ENCODE peak calls at places on chromosomes 7 and 10, in eight cellular contexts. K is Peyer's patch, S is stomach, T is uterus, J is fibroblast of lung, O is AG10803, A is cardiac muscle cell, E is fibroblast of the aortic adventitia. V is an unnamed sample.

GRCh38 chr7:157355784-157356511 is 19.1 kb downstream of the DNAJB6 start:
- DNase-seq in J (peak; percentile 9), A (peak; percentile 30), E (peak; percentile 33), T (no peak), O (peak; percentile 49), S (peak; percentile 42), K (peak; percentile 24), V (no peak)

GRCh38 chr10:19876570-19876969 is 60.3 kb downstream of the PLXDC2 start:
- DNase-seq in K (no peak), J (no peak), O (no peak), T (no peak), S (no peak), E (no peak), A (no peak), V (no peak)

GRCh38 chr7:30731619-30732018 is 20.3 kb upstream of the INMT start:
- DNase-seq in O (peak; percentile 17), T (no peak), A (no peak), K (no peak), S (no peak), J (no peak), E (no peak), V (no peak)

GRCh38 chr7:105776986-105777910 is 99.2 kb downstream of the ATXN7L1 start:
- DNase-seq in E (peak; percentile 43), S (no peak), K (no peak), O (peak; percentile 66), T (no peak), J (peak; percentile 35), A (no peak), V (no peak)

GRCh38 chr7:26388256-26388655 is 96.6 kb downstream of the SNX10 start:
- DNase-seq in K (no peak), E (no peak), O (no peak), J (no peak), A (no peak), T (no peak), S (no peak), V (no peak)

GRCh38 chr7:35752727-35753126 is 48.1 kb upstream of the SEPTIN7 start:
- DNase-seq in A (no peak), E (no peak), O (no peak), J (no peak), K (no peak), S (no peak), T (no peak), V (no peak)

GRCh38 chr10:104492349-104492940 is 138.8 kb downstream of the CFAP58 start:
- DNase-seq in K (no peak), A (no peak), T (peak; percentile 25), J (no peak), S (no peak), E (peak; percentile 7), O (peak; percentile 16), V (no peak)

GRCh38 chr10:83367036-83367435 is 772.3 kb upstream of the GHITM start:
- DNase-seq in J (no peak), A (no peak), S (no peak), K (no peak), E (no peak), O (no peak), T (no peak), V (no peak)

GRCh38 chr7:131934452-131934851 is 378.0 kb upstream of the PODXL start:
- DNase-seq in E (no peak), K (no peak), A (no peak), T (no peak), S (no peak), J (no peak), O (no peak), V (no peak)

GRCh38 chr10:15627617-15628196 is 92.0 kb downstream of the ITGA8 start:
- DNase-seq in K (no peak), T (peak; percentile 25), A (no peak), E (no peak), S (no peak), J (no peak), O (no peak), V (no peak)

GRCh38 chr10:72567421-72567820 is 58.5 kb downstream of the MICU1 start:
- DNase-seq in A (no peak), E (peak; percentile 17), K (no peak), O (peak; percentile 55), J (peak; percentile 15), T (no peak), S (no peak), V (peak; percentile 44)

GRCh38 chr10:69088801-69089501 is 1.0 kb downstream of the SRGN start:
- DNase-seq in T (no peak), A (no peak), J (peak; percentile 72), E (peak; percentile 78), O (no peak), K (no peak), S (no peak), V (no peak)

GRCh38 chr10:56622335-56622973 is 261.4 kb upstream of the ZWINT start:
- DNase-seq in J (peak; percentile 37), O (no peak), T (no peak), S (no peak), E (no peak), A (no peak), K (no peak), V (no peak)

DNA sequence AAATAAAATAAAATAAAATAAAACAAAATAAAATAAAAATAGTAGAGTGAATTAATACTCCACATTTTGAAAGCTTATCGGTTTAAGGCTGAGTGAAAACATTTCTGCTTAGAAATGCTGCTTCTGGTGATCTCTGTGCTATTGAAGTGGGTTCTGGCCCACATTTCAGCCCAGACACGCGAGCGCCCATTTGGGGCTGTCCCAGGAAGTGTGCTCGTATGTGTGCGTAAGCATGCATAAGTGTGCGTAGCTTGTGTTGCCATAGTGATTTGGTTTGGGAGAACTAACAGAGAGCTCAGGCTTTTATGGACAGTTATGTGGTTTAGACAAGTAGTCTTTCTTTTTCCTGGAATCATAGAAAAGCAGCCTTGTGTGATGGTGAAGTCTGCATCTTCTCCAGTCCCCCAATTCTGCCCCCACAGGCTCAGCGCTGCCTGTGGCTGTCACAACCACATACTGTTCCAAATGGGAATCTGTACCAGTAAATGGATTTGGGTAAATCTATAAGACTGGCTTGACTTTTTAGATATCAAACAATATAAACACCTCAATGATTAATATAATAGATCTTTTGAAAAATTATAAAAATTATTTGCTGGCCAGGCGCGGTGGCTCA is 29.8 kb upstream of the PURB start:
- DNase-seq in T (no peak), A (no peak), K (peak; percentile 65), O (no peak), S (no peak), E (no peak), J (no peak), V (no peak)
- H3K4me3 ChIP-seq in T (no peak overlapping the region), A (no peak overlapping the region), K (no peak overlapping the region), O (no peak overlapping the region), S (no peak overlapping the region), E (no peak overlapping the region), J (no peak overlapping the region), V (no peak overlapping the region)

GRCh38 chr10:24718031-24718855 is 5.4 kb downstream of the ARHGAP21 start:
- DNase-seq in O (peak; percentile 88), S (no peak), E (peak; percentile 86), K (no peak), T (no peak), A (no peak), J (peak; percentile 89), V (peak; percentile 70)
- H3K4me3 ChIP-seq in O (peak overlapping the region; percentile 89), S (peak overlapping the region; percentile 72), E (peak overlapping the region; percentile 78), K (no peak overlapping the region), T (no peak overlapping the region), A (no peak overlapping the region), J (peak overlapping the region; percentile 88), V (no peak overlapping the region)

DNA sequence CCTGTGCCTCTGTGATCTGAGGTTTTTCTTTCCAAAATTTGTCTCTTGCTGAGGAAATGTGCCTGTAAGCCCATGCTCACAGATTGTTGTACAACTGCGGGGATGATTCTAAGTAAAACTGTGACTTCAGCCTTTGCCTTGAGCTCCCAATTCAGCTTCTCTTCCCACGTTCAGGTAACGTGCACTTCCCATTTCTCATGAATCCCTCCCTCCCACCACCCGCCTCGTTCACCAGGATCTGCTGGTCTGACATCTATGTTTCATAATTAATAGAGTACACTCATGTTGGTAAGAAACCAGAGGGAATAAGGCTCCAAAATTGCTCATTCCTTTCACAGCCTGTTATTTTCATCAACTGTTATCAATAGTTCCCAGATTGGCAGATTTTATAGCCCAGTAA is 332.6 kb upstream of the TPK1 start:
- DNase-seq in T (no peak), A (no peak), O (no peak), E (no peak), S (no peak), K (no peak), J (no peak), V (no peak)
- H3K4me3 ChIP-seq in T (no peak overlapping the region), A (no peak overlapping the region), O (no peak overlapping the region), E (no peak overlapping the region), S (no peak overlapping the region), K (no peak overlapping the region), J (no peak overlapping the region), V (no peak overlapping the region)

GRCh38 chr7:102912742-102913141 is at the start of gene LRRC17:
- DNase-seq in E (peak; percentile 94), T (no peak), O (peak; percentile 55), K (no peak), S (no peak), J (peak; percentile 97), A (peak; percentile 82), V (no peak)
- H3K4me3 ChIP-seq in E (peak within 1 kb of the TSS; percentile 82), T (peak within 1 kb of the TSS; percentile 36), O (peak within 1 kb of the TSS; percentile 14), K (peak within 1 kb of the TSS; percentile 1), S (peak within 1 kb of the TSS; percentile 12), J (peak within 1 kb of the TSS; percentile 67), A (no peak within 1 kb of the TSS), V (peak within 1 kb of the TSS; percentile 10)

DNA sequence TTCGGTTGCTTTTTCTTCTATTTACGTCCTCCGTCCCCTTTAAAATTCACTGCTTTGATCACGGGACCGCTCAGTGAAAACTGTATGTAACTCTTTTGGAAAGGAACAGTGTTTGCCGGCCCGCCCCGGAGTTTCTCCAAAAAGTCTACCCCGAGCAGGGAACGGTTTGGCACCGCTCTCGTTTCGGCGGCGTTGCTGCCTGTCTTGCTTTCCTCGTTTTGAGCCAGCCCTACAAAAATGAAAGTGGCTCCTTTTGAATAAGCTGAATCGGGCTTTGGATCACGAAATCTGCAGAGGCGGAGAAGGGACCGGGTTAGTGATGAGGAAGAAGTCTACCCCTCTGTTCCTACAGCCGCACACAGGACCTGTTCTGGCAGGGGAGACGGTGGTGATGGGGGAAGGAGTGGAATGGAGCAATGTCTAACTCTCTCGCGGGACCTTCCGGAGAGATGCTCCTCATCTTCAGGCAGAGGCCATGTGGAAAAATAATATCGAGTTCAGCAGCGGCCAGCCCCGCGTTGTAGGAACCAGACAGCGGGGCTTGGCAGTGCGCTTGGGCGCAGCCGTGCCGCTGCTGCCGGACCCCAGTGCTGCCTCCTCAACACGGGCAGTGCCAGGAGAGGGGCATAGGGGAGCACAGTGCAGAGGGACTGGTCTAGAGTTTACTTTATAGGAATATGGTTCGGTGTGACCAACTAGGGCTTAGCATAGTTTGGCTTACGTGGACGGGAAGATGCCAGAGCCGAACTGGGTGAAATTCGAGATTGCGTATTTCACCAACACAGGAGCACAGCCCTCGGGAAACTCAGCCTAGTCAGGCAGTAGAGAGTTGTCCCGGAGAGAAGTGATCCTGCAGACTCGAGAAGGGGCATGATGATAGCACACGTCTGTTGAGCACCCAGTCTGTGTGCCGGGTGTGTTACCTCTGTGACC is 1.4 kb downstream of the HTRA1 start:
- DNase-seq in S (no peak), O (peak; percentile 53), J (peak; percentile 66), A (peak; percentile 35), K (peak; percentile 62), E (peak; percentile 77), T (peak; percentile 71), V (peak; percentile 21)
- H3K4me3 ChIP-seq in S (peak overlapping the region; percentile 77), O (peak overlapping the region; percentile 80), J (peak overlapping the region; percentile 70), A (peak overlapping the region; percentile 47), K (peak overlapping the region; percentile 74), E (peak overlapping the region; percentile 84), T (peak overlapping the region; percentile 85), V (peak overlapping the region; percentile 46)

DNA sequence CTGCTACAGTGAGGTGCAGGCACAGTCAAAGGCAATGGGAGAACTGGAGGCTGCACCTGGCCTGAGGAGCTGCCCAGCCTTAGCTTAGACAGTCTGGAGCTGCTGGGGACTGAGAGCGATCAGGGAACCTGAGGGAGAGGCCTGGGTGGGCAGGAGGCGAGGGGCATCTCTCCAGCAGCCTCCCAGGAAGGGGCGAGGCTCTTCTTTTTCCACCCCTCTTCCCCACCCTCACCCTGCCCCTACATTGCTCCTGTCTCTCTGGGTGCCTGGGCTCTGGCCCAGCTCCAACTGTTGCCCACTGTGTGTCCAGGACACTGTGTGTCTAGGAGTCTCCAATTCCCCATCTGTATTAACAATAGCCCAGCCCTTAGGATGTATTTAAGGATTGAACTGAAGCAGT is 36.9 kb downstream of the TBATA start:
- DNase-seq in S (no peak), T (no peak), K (no peak), J (no peak), A (no peak), O (no peak), E (no peak), V (no peak)
- H3K4me3 ChIP-seq in S (no peak overlapping the region), T (no peak overlapping the region), K (no peak overlapping the region), J (no peak overlapping the region), A (no peak overlapping the region), O (no peak overlapping the region), E (no peak overlapping the region), V (no peak overlapping the region)